ENCODE peak calls at places on chromosomes 6 and 20, in four cellular contexts. O, N, E and W are unnamed samples.

GRCh38 chr6:110334425-110335158 is 23.6 kb downstream of the METTL24 start:
- DNase-seq in O (no peak), N (no peak), E (no peak), W (no peak)

GRCh38 chr6:108526739-108527174 is 34.0 kb upstream of the FOXO3 start:
- DNase-seq in O (no peak), N (no peak), E (peak), W (peak)

GRCh38 chr6:3825331-3825831 is 23.8 kb upstream of the FAM50B start:
- DNase-seq in O (peak), N (no peak), E (peak), W (no peak)

GRCh38 chr6:128757961-128758360 is 125.0 kb upstream of the LAMA2 start:
- DNase-seq in O (no peak), N (no peak), E (no peak), W (no peak)

GRCh38 chr6:99521557-99522286 is 6.5 kb upstream of the USP45 start:
- DNase-seq in O (no peak), N (no peak), E (peak), W (no peak)

GRCh38 chr6:14655990-14656640 is 538.5 kb downstream of the CD83 start:
- DNase-seq in O (no peak), N (no peak), E (no peak), W (no peak)

GRCh38 chr6:1325471-1326309 is 13.8 kb downstream of the FOXQ1 start:
- DNase-seq in O (no peak), N (no peak), E (peak), W (no peak)

GRCh38 chr6:66179363-66179762 is 472.3 kb upstream of the EYS start:
- DNase-seq in O (no peak), N (no peak), E (no peak), W (no peak)

GRCh38 chr6:160975111-160975510 is 16.5 kb upstream of the MAP3K4 start:
- DNase-seq in O (no peak), N (no peak), E (no peak), W (no peak)

GRCh38 chr20:45042978-45043377 is 57.9 kb downstream of the KCNS1 start:
- DNase-seq in O (no peak), N (no peak), E (no peak), W (no peak)

GRCh38 chr20:32355417-32355841 is 2.7 kb upstream of the ASXL1 start:
- DNase-seq in O (no peak), N (peak), E (peak), W (no peak)

GRCh38 chr6:686528-686927 is 6.4 kb downstream of the EXOC2 start:
- DNase-seq in O (no peak), N (no peak), E (peak), W (peak)

GRCh38 chr6:45591306-45591705 is 213.6 kb upstream of the SUPT3H start:
- DNase-seq in O (no peak), N (no peak), E (no peak), W (no peak)

GRCh38 chr6:104159045-104159618 is 700.6 kb downstream of the HACE1 start:
- DNase-seq in O (no peak), N (no peak), E (no peak), W (no peak)

GRCh38 chr20:51651921-51652549 is 109.5 kb upstream of the NFATC2 start:
- DNase-seq in O (no peak), N (no peak), E (no peak), W (no peak)

GRCh38 chr6:133699986-133700385 is 188.9 kb upstream of the TCF21 start:
- DNase-seq in O (no peak), N (no peak), E (no peak), W (no peak)

GRCh38 chr6:145360865-145361264 is 374.5 kb downstream of the EPM2A start:
- DNase-seq in O (no peak), N (no peak), E (no peak), W (no peak)

GRCh38 chr6:80165819-80166218 is 59.3 kb downstream of the BCKDHB start:
- DNase-seq in O (no peak), N (no peak), E (no peak), W (no peak)

GRCh38 chr6:37667050-37667814 is 30.5 kb downstream of the MDGA1 start:
- DNase-seq in O (no peak), N (no peak), E (no peak), W (no peak)

GRCh38 chr6:164014716-164015484 is 600.4 kb downstream of the QKI start:
- DNase-seq in O (no peak), N (no peak), E (no peak), W (no peak)

GRCh38 chr6:14276667-14277404 is 159.3 kb downstream of the CD83 start:
- DNase-seq in O (no peak), N (peak), E (no peak), W (no peak)

GRCh38 chr6:134850906-134851305 is 99.0 kb downstream of the ALDH8A1 start:
- DNase-seq in O (no peak), N (no peak), E (no peak), W (no peak)

GRCh38 chr20:61937963-61938838 is 127.5 kb downstream of the TAF4 start:
- DNase-seq in O (no peak), N (no peak), E (no peak), W (no peak)

GRCh38 chr6:96015321-96015790 is 418 bp upstream of the FUT9 start:
- DNase-seq in O (no peak), N (no peak), E (no peak), W (no peak)

GRCh38 chr20:29750268-29750899 is 1507.1 kb upstream of the DEFB115 start:
- DNase-seq in O (no peak), N (no peak), E (no peak), W (no peak)

GRCh38 chr6:68777956-68778355 is 142.9 kb downstream of the ADGRB3 start:
- DNase-seq in O (no peak), N (no peak), E (no peak), W (no peak)
- TF ChIP-seq SUZ12 in O (no peak), N (no peak), E (no peak), W (no peak)

GRCh38 chr6:38959138-38959537 is 89.4 kb upstream of the GLP1R start:
- DNase-seq in O (no peak), N (no peak), E (no peak), W (no peak)
- TF ChIP-seq SP1 in O (no peak), N (no peak), E (no peak), W (no peak)

DNA sequence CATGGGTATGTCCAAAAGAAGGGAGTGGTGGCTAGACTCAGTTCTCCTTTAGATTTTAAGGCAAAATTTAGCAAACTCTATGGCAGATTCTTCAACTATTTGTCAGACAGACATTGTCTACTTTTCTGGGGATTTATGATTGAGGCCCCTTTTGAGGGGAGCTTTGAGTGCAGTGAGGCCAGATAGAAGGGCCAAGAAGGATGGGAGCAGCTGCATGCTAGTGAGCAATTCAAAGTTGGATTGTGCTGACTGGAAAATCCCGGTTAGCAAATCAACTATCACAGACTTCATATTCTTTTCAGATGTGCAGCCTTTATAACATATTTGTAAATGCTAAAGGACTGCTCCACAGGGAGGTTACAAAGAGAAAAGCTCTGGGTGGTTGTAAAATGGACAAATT is 35.0 kb upstream of the ESR1 start:
- DNase-seq in O (no peak), N (no peak), E (no peak), W (no peak)
- TF ChIP-seq SUZ12 in O (no peak), N (no peak), E (no peak), W (no peak)

DNA sequence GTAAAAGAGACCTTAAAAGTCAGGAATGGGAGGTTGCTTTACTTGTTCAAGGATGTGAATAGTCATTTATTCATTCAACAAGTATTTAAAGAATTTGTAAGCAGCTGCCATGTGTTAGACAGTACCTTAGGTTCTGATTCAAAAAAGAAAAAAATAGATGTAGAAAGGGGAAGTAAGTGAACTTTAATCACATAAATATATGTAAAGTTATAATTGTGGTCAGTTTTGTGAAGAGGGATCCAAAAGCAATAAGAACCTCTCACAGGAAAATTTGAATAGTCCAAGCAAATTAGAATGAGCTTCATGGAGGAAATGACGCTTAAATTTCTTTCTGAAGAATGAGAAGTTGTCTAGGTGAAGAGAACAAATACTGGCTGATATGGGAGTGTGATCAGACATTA is 596.1 kb upstream of the CITED2 start:
- DNase-seq in O (no peak), N (no peak), E (no peak), W (no peak)
- TF ChIP-seq SP1 in O (no peak), N (no peak), E (no peak), W (no peak)

GRCh38 chr6:10733863-10734262 is 11.0 kb downstream of the TMEM14C start:
- DNase-seq in O (no peak), N (no peak), E (no peak), W (no peak)
- TF ChIP-seq SUZ12 in O (no peak), N (no peak), E (no peak), W (no peak)